ENCODE peak calls at places on chromosomes 1 and 21, in four cellular contexts. One of them, this sample, is unnamed.

GRCh38 chr1:246214708-246215504 is 292.2 kb downstream of the SMYD3 start:
- DNase-seq in psoas muscle: no peak
- DNase-seq in bronchial epithelial cell: peak
- DNase-seq in AG10803: peak
- DNase-seq in this sample: peak

GRCh38 chr1:234250747-234251146 is 122.5 kb upstream of the COA6 start:
- DNase-seq in bronchial epithelial cell: no peak
- DNase-seq in psoas muscle: no peak
- DNase-seq in AG10803: no peak
- DNase-seq in this sample: no peak

GRCh38 chr1:42680921-42681683 is 1.1 kb upstream of the YBX1 start:
- DNase-seq in AG10803: no peak
- DNase-seq in bronchial epithelial cell: peak
- DNase-seq in psoas muscle: no peak
- DNase-seq in this sample: peak

GRCh38 chr1:63955746-63956145 is 181.9 kb downstream of the ROR1 start:
- DNase-seq in psoas muscle: no peak
- DNase-seq in AG10803: peak
- DNase-seq in bronchial epithelial cell: no peak
- DNase-seq in this sample: peak

GRCh38 chr1:31095298-31095981 is 29.9 kb upstream of the PUM1 start:
- DNase-seq in bronchial epithelial cell: peak
- DNase-seq in AG10803: peak
- DNase-seq in psoas muscle: no peak
- DNase-seq in this sample: peak

GRCh38 chr1:116508090-116508983 is 62.5 kb downstream of the CD58 start:
- DNase-seq in bronchial epithelial cell: no peak
- DNase-seq in psoas muscle: no peak
- DNase-seq in AG10803: no peak
- DNase-seq in this sample: no peak

GRCh38 chr1:166975361-166976129 is at the start of gene ILDR2:
- DNase-seq in psoas muscle: peak
- DNase-seq in AG10803: peak
- DNase-seq in bronchial epithelial cell: peak
- DNase-seq in this sample: peak

GRCh38 chr1:22177354-22178003 is 34.6 kb upstream of the WNT4 start:
- DNase-seq in bronchial epithelial cell: peak
- DNase-seq in psoas muscle: no peak
- DNase-seq in AG10803: no peak
- DNase-seq in this sample: no peak

GRCh38 chr21:25891596-25891995 is 156.8 kb downstream of the GABPA start:
- DNase-seq in psoas muscle: no peak
- DNase-seq in AG10803: no peak
- DNase-seq in bronchial epithelial cell: no peak
- DNase-seq in this sample: no peak

GRCh38 chr1:182786223-182787001 is 3.2 kb upstream of the NPL start:
- DNase-seq in psoas muscle: peak
- DNase-seq in bronchial epithelial cell: peak
- DNase-seq in AG10803: peak
- DNase-seq in this sample: peak

GRCh38 chr1:90957497-90957896 is 64.3 kb downstream of the ZNF644 start:
- DNase-seq in psoas muscle: no peak
- DNase-seq in AG10803: no peak
- DNase-seq in bronchial epithelial cell: peak
- DNase-seq in this sample: no peak

GRCh38 chr1:222820159-222820732 is 5.4 kb downstream of the DISP1 start:
- DNase-seq in psoas muscle: no peak
- DNase-seq in bronchial epithelial cell: peak
- DNase-seq in AG10803: no peak
- DNase-seq in this sample: no peak

GRCh38 chr1:27517907-27518718 is 28.1 kb upstream of the WASF2 start:
- DNase-seq in psoas muscle: no peak
- DNase-seq in bronchial epithelial cell: peak
- DNase-seq in AG10803: no peak
- DNase-seq in this sample: no peak

GRCh38 chr1:40712405-40712944 is 21.0 kb downstream of the NFYC start:
- DNase-seq in bronchial epithelial cell: no peak
- DNase-seq in psoas muscle: no peak
- DNase-seq in AG10803: no peak
- DNase-seq in this sample: no peak

GRCh38 chr1:108592030-108592759 is 32.3 kb downstream of the EEIG2 start:
- DNase-seq in bronchial epithelial cell: no peak
- DNase-seq in AG10803: no peak
- DNase-seq in psoas muscle: no peak
- DNase-seq in this sample: no peak

GRCh38 chr1:40477680-40478057 is 579 bp downstream of the ZFP69 start:
- DNase-seq in bronchial epithelial cell: no peak
- DNase-seq in AG10803: no peak
- DNase-seq in psoas muscle: no peak
- DNase-seq in this sample: peak

GRCh38 chr1:179295356-179295755 is 1.8 kb downstream of the SOAT1 start:
- DNase-seq in psoas muscle: no peak
- DNase-seq in AG10803: no peak
- DNase-seq in bronchial epithelial cell: no peak
- DNase-seq in this sample: no peak

GRCh38 chr1:942864-943533 is 16.1 kb downstream of the NOC2L start:
- DNase-seq in psoas muscle: no peak
- DNase-seq in AG10803: no peak
- DNase-seq in bronchial epithelial cell: no peak
- DNase-seq in this sample: peak

GRCh38 chr1:230878584-230878975 is 10.3 kb upstream of the C1orf198 start:
- DNase-seq in psoas muscle: peak
- DNase-seq in AG10803: peak
- DNase-seq in bronchial epithelial cell: no peak
- DNase-seq in this sample: peak

GRCh38 chr1:7646981-7647901 is 123.9 kb upstream of the VAMP3 start:
- DNase-seq in psoas muscle: peak
- DNase-seq in AG10803: peak
- DNase-seq in bronchial epithelial cell: peak
- DNase-seq in this sample: peak

GRCh38 chr1:54378157-54378883 is 27.9 kb downstream of the SSBP3 start:
- DNase-seq in psoas muscle: no peak
- DNase-seq in bronchial epithelial cell: no peak
- DNase-seq in AG10803: no peak
- DNase-seq in this sample: no peak

GRCh38 chr1:226736908-226737818 is 1.9 kb downstream of the ITPKB start:
- DNase-seq in AG10803: peak
- DNase-seq in psoas muscle: peak
- DNase-seq in bronchial epithelial cell: peak
- DNase-seq in this sample: peak

GRCh38 chr1:27392778-27393635 is 585 bp downstream of the GPR3 start:
- DNase-seq in AG10803: no peak
- DNase-seq in psoas muscle: no peak
- DNase-seq in bronchial epithelial cell: no peak
- DNase-seq in this sample: no peak

GRCh38 chr1:214427871-214428277 is 123.5 kb downstream of the PTPN14 start:
- DNase-seq in AG10803: peak
- DNase-seq in bronchial epithelial cell: peak
- DNase-seq in psoas muscle: no peak
- DNase-seq in this sample: peak

GRCh38 chr1:203028784-203029553 is 2.7 kb downstream of the PPFIA4 start:
- DNase-seq in psoas muscle: peak
- DNase-seq in bronchial epithelial cell: no peak
- DNase-seq in AG10803: no peak
- DNase-seq in this sample: peak

GRCh38 chr1:212814989-212815388 is 23.3 kb downstream of the TATDN3 start:
- DNase-seq in AG10803: no peak
- DNase-seq in bronchial epithelial cell: no peak
- DNase-seq in psoas muscle: no peak
- DNase-seq in this sample: no peak

GRCh38 chr1:173424786-173425407 is 52.2 kb upstream of the PRDX6 start:
- DNase-seq in AG10803: no peak
- DNase-seq in psoas muscle: no peak
- DNase-seq in bronchial epithelial cell: peak
- DNase-seq in this sample: peak

GRCh38 chr1:61743432-61743705 is 1.1 kb downstream of the PATJ start:
- DNase-seq in AG10803: peak
- DNase-seq in bronchial epithelial cell: no peak
- DNase-seq in psoas muscle: no peak
- DNase-seq in this sample: no peak

GRCh38 chr1:148264374-148265276 is 112.5 kb upstream of the NBPF11 start:
- DNase-seq in bronchial epithelial cell: peak
- DNase-seq in AG10803: peak
- DNase-seq in psoas muscle: no peak
- DNase-seq in this sample: peak

GRCh38 chr1:95532335-95532734 is 298.3 kb downstream of the RWDD3 start:
- DNase-seq in psoas muscle: no peak
- DNase-seq in AG10803: no peak
- DNase-seq in bronchial epithelial cell: no peak
- DNase-seq in this sample: no peak

GRCh38 chr21:10641107-10641506 is 119.7 kb downstream of the TPTE start:
- DNase-seq in bronchial epithelial cell: no peak
- DNase-seq in AG10803: no peak
- DNase-seq in psoas muscle: no peak
- DNase-seq in this sample: no peak

GRCh38 chr1:67645495-67646144 is 39.4 kb upstream of the GADD45A start:
- DNase-seq in psoas muscle: peak
- DNase-seq in bronchial epithelial cell: no peak
- DNase-seq in AG10803: peak
- DNase-seq in this sample: peak

GRCh38 chr1:1032428-1032827 is 12.5 kb downstream of the AGRN start:
- DNase-seq in psoas muscle: no peak
- DNase-seq in bronchial epithelial cell: no peak
- DNase-seq in AG10803: no peak
- DNase-seq in this sample: no peak

GRCh38 chr1:60904079-60904852 is 178.1 kb upstream of the NFIA start:
- DNase-seq in psoas muscle: peak
- DNase-seq in bronchial epithelial cell: no peak
- DNase-seq in AG10803: peak
- DNase-seq in this sample: peak

GRCh38 chr1:225468270-225469020 is 40.6 kb upstream of the LBR start:
- DNase-seq in psoas muscle: peak
- DNase-seq in bronchial epithelial cell: no peak
- DNase-seq in AG10803: no peak
- DNase-seq in this sample: no peak

GRCh38 chr1:157135646-157136045 is 2.5 kb downstream of the ETV3 start:
- DNase-seq in bronchial epithelial cell: peak
- DNase-seq in psoas muscle: no peak
- DNase-seq in AG10803: peak
- DNase-seq in this sample: no peak

GRCh38 chr1:157137051-157137772 is 983 bp downstream of the ETV3 start:
- DNase-seq in psoas muscle: no peak
- DNase-seq in AG10803: peak
- DNase-seq in bronchial epithelial cell: peak
- DNase-seq in this sample: no peak

GRCh38 chr1:157137773-157138219 is 399 bp downstream of the ETV3 start:
- DNase-seq in bronchial epithelial cell: no peak
- DNase-seq in psoas muscle: no peak
- DNase-seq in AG10803: no peak
- DNase-seq in this sample: no peak

GRCh38 chr1:157135070-157135469 is 3.1 kb downstream of the ETV3 start:
- DNase-seq in bronchial epithelial cell: peak
- DNase-seq in psoas muscle: no peak
- DNase-seq in AG10803: no peak
- DNase-seq in this sample: no peak

GRCh38 chr1:157136133-157136532 is 2.1 kb downstream of the ETV3 start:
- DNase-seq in AG10803: no peak
- DNase-seq in bronchial epithelial cell: peak
- DNase-seq in psoas muscle: no peak
- DNase-seq in this sample: no peak
- TF ChIP-seq CTCF in AG10803: no peak
- TF ChIP-seq CTCF in bronchial epithelial cell: peak
- TF ChIP-seq CTCF in psoas muscle: no peak
- TF ChIP-seq CTCF in this sample: peak

DNA sequence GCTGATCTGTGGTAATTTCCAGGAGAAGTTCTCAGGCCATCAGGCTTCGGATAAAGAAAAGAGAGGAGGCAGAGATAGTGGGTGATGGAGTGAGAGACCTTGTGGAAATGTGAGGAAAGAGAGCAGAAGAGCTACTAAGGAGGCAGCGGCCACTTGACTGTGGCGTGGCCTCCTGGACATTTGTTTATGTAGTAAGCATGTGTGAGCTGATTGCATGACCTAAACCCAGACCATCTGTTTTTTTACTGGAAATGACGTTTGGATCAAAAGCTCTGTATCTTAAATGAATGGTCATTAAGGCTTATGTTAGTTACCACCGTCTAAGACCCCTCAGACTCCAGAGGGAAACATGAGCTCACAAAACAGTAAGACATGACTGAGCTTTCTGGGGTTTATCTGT is 13.6 kb downstream of the ATP1B1 start:
- DNase-seq in bronchial epithelial cell: no peak
- DNase-seq in AG10803: no peak
- DNase-seq in psoas muscle: no peak
- DNase-seq in this sample: no peak
- H3K4me3 ChIP-seq in bronchial epithelial cell: no peak
- H3K4me3 ChIP-seq in AG10803: no peak
- H3K4me3 ChIP-seq in psoas muscle: peak
- H3K4me3 ChIP-seq in this sample: no peak

GRCh38 chr1:15172405-15173259 is 19.1 kb downstream of the TMEM51 start:
- DNase-seq in bronchial epithelial cell: peak
- DNase-seq in psoas muscle: no peak
- DNase-seq in AG10803: peak
- DNase-seq in this sample: no peak

GRCh38 chr1:15167386-15167785 is 13.8 kb downstream of the TMEM51 start:
- DNase-seq in bronchial epithelial cell: peak
- DNase-seq in AG10803: no peak
- DNase-seq in psoas muscle: no peak
- DNase-seq in this sample: no peak

GRCh38 chr1:15170071-15170470 is 16.5 kb downstream of the TMEM51 start:
- DNase-seq in bronchial epithelial cell: no peak
- DNase-seq in AG10803: no peak
- DNase-seq in psoas muscle: no peak
- DNase-seq in this sample: no peak

GRCh38 chr1:15171271-15171908 is 17.8 kb downstream of the TMEM51 start:
- DNase-seq in bronchial epithelial cell: no peak
- DNase-seq in AG10803: no peak
- DNase-seq in psoas muscle: no peak
- DNase-seq in this sample: no peak

GRCh38 chr1:15168479-15168878 is 14.9 kb downstream of the TMEM51 start:
- DNase-seq in psoas muscle: no peak
- DNase-seq in AG10803: peak
- DNase-seq in bronchial epithelial cell: peak
- DNase-seq in this sample: no peak
- TF ChIP-seq CTCF in psoas muscle: no peak
- TF ChIP-seq CTCF in AG10803: peak
- TF ChIP-seq CTCF in bronchial epithelial cell: no peak
- TF ChIP-seq CTCF in this sample: peak

DNA sequence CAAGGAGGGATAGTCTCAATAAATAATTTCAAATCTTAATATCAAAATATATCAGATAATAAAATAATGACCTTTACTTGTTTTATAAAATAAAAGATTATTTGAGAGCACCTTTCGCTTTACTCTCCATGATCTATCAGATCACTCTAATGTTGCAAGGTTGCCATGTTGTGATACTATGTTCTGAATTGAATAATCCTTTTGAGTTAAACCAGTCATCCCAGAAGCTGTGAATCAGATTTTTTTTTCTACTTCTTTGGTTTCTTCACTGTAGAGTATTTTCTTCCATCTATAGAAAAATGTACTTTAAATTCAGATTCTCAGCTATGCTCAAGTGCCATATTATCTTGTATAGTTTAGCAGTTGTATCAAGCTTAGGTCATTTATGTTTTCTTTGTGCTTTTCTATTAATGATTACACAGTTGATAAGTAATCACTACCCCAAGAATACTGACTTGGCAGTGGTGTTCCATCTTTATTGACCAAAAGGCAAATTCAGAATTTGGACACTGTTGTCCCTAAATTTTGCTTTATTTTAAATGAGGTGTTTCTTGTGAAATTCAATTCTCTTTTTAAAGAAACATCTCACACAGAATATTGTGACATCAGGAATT is 32.9 kb downstream of the BRDT start:
- DNase-seq in AG10803: no peak
- DNase-seq in psoas muscle: no peak
- DNase-seq in bronchial epithelial cell: no peak
- DNase-seq in this sample: no peak
- H3K4me3 ChIP-seq in AG10803: no peak
- H3K4me3 ChIP-seq in psoas muscle: no peak
- H3K4me3 ChIP-seq in bronchial epithelial cell: no peak
- H3K4me3 ChIP-seq in this sample: no peak

This sample was measured in foreskin fibroblast.